ENCODE peak calls at places on chromosomes 5 and 9, in six cellular contexts. M is Panc1, P is A549, X is pancreas, J is brain microvascular endothelial cell, Z is GM10248. V is an unnamed sample.

GRCh38 chr9:33379666-33380389 is 22.5 kb downstream of the AQP7 start:
- DNase-seq in M (no peak), P (no peak), X (no peak), J (no peak), Z (no peak), V (no peak)

GRCh38 chr5:130109152-130109551 is 204.9 kb downstream of the CHSY3 start:
- DNase-seq in M (no peak), P (peak), X (no peak), J (no peak), Z (peak), V (no peak)

GRCh38 chr5:35672995-35673394 is 55.3 kb downstream of the SPEF2 start:
- DNase-seq in M (no peak), P (no peak), X (no peak), J (no peak), Z (no peak), V (no peak)

GRCh38 chr5:139638090-139638735 is 9.9 kb upstream of the CXXC5 start:
- DNase-seq in M (no peak), P (no peak), X (peak), J (no peak), Z (peak), V (no peak)

GRCh38 chr5:90562331-90562730 is 3.7 kb downstream of the ADGRV1 start:
- DNase-seq in M (no peak), P (no peak), X (no peak), J (no peak), Z (no peak), V (no peak)

GRCh38 chr5:177308740-177309139 is 3.0 kb downstream of the MXD3 start:
- DNase-seq in M (no peak), P (no peak), X (no peak), J (no peak), Z (no peak), V (no peak)

GRCh38 chr9:128409998-128410397 is 10.7 kb upstream of the CERCAM start:
- DNase-seq in M (no peak), P (peak), X (no peak), J (peak), Z (no peak), V (no peak)

GRCh38 chr5:34550255-34550654 is 105.9 kb upstream of the RAI14 start:
- DNase-seq in M (no peak), P (no peak), X (no peak), J (no peak), Z (no peak), V (no peak)

GRCh38 chr5:113082547-113082905 is 105.9 kb downstream of the DCP2 start:
- DNase-seq in M (no peak), P (no peak), X (no peak), J (no peak), Z (no peak), V (no peak)

GRCh38 chr5:180331647-180331950 is 21.5 kb downstream of the GFPT2 start:
- DNase-seq in M (no peak), P (peak), X (no peak), J (no peak), Z (no peak), V (no peak)

GRCh38 chr5:143322931-143323330 is 80.6 kb downstream of the NR3C1 start:
- DNase-seq in M (no peak), P (no peak), X (no peak), J (peak), Z (no peak), V (no peak)

GRCh38 chr9:16267336-16268036 is 603.0 kb downstream of the BNC2 start:
- DNase-seq in M (no peak), P (peak), X (no peak), J (peak), Z (no peak), V (no peak)

GRCh38 chr5:7397005-7397546 is 1.1 kb downstream of the ADCY2 start:
- DNase-seq in M (no peak), P (no peak), X (no peak), J (no peak), Z (no peak), V (no peak)

GRCh38 chr9:133144142-133144886 is 19.4 kb downstream of the GBGT1 start:
- DNase-seq in M (no peak), P (peak), X (peak), J (peak), Z (peak), V (peak)

GRCh38 chr9:111891910-111892499 is 4.6 kb upstream of the UGCG start:
- DNase-seq in M (no peak), P (peak), X (no peak), J (no peak), Z (peak), V (no peak)

GRCh38 chr5:1152156-1152555 is 40.3 kb upstream of the SLC12A7 start:
- DNase-seq in M (no peak), P (no peak), X (no peak), J (no peak), Z (no peak), V (no peak)

GRCh38 chr9:35758475-35759050 is 4.5 kb upstream of the MSMP start:
- DNase-seq in M (no peak), P (no peak), X (no peak), J (no peak), Z (no peak), V (no peak)

GRCh38 chr5:97635553-97635952 is 452.5 kb upstream of the RIOK2 start:
- DNase-seq in M (no peak), P (no peak), X (no peak), J (no peak), Z (no peak), V (no peak)

GRCh38 chr9:37801287-37801850 is 772 bp downstream of the DCAF10 start:
- DNase-seq in M (no peak), P (peak), X (no peak), J (no peak), Z (peak), V (no peak)

GRCh38 chr9:132773764-132774339 is 103.6 kb downstream of the GTF3C4 start:
- DNase-seq in M (no peak), P (no peak), X (no peak), J (no peak), Z (no peak), V (no peak)

DNA sequence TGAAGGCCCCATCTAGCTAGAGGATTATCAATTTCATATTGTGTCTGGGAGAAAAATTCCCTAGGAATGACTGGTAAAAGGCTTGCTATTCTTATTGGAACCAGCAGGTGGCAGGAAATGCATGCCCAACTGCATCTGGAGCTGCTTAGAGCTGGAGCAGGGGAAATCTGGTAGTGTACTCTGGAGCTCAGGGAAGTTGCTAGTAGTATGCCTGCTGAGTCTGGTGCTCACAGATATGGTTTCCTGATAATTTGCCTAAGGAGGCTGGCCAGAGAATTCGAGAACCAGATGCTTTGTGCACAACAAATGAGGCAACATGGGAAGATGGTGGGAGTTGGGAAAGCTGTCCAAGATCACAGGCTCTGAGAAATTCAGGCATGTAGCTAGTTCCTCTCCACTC is 53.7 kb downstream of the G3BP1 start:
- DNase-seq in M (peak), P (peak), X (no peak), J (peak), Z (peak), V (no peak)
- TF ChIP-seq CTCF in M (peak), P (peak), X (peak), J (peak), Z (peak), V (no peak)

GRCh38 chr5:127912411-127912810 is 171.2 kb upstream of the SLC12A2 start:
- DNase-seq in M (no peak), P (no peak), X (no peak), J (no peak), Z (no peak), V (no peak)
- TF ChIP-seq CTCF in M (no peak), P (no peak), X (no peak), J (no peak), Z (no peak), V (no peak)

GRCh38 chr5:77066191-77066590 is 20.9 kb downstream of the ZBED3 start:
- DNase-seq in M (no peak), P (no peak), X (no peak), J (no peak), Z (no peak), V (no peak)

GRCh38 chr5:77065256-77065655 is 21.8 kb downstream of the ZBED3 start:
- DNase-seq in M (no peak), P (no peak), X (no peak), J (no peak), Z (no peak), V (no peak)

GRCh38 chr5:77066823-77067442 is 20.2 kb downstream of the ZBED3 start:
- DNase-seq in M (no peak), P (no peak), X (no peak), J (peak), Z (no peak), V (peak)

DNA sequence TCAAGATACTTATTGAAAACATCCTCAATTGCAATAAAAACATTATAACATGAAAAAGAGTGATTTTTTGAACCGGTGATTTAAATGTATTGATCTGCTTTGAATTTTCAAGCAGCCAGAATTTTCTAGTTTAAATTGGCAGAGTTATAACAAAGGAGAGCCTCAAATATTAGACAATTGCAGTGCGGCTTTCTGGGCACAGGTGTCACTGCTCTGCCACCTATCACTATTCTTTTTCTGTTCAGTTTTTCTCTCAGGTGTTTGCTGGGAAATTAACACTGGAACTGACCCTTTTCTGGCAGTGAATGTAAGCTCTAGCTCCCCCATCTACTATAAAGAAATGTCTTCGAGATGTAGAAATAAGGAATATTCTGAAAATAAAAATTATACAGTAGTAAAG is 23.0 kb downstream of the ZBED3 start:
- DNase-seq in M (no peak), P (no peak), X (no peak), J (no peak), Z (no peak), V (no peak)
- TF ChIP-seq CTCF in M (peak), P (no peak), X (peak), J (no peak), Z (no peak), V (no peak)

GRCh38 chr5:111159845-111160244 is 64.3 kb upstream of the CAMK4 start:
- DNase-seq in M (no peak), P (no peak), X (no peak), J (no peak), Z (no peak), V (no peak)
- TF ChIP-seq CTCF in M (no peak), P (no peak), X (no peak), J (no peak), Z (peak), V (no peak)

DNA sequence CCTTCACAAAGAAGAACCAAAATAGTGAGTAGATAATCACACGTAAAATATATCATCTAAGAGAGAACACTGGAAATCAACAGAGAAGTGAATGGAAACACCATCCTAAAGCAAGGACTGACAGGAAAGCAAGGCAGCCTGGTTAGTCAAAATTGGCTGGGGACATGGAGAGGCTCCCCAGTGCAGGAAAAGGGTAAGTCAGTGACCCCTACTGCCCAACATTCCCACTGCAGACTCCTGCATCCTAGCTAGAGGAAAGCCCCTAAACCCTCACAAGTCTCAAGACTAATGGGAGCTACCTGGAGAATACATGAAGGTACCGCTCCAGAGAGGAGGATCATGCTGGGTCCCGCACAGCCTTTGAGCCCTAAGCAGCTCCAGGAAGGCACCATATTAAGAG is 60.1 kb downstream of the ZDHHC21 start:
- DNase-seq in M (no peak), P (no peak), X (no peak), J (no peak), Z (no peak), V (no peak)
- TF ChIP-seq CTCF in M (no peak), P (no peak), X (no peak), J (no peak), Z (no peak), V (no peak)

V was measured in omental fat pad.